ENCODE peak calls at places on chromosomes 1 and 21, in seven cellular contexts. D, T, E, N, S, C and F are unnamed samples.

GRCh38 chr1:54885863-54886723 is 902 bp downstream of the DHCR24 start:
- DNase-seq in D (no peak), T (no peak), E (peak; percentile 20), N (peak; percentile 76), S (no peak), C (no peak), F (peak; percentile 32)

GRCh38 chr21:33355996-33356395 is 31.2 kb downstream of the IFNAR1 start:
- DNase-seq in D (no peak), T (no peak), E (no peak), N (no peak), S (no peak), C (no peak), F (no peak)

GRCh38 chr1:62476525-62477219 is 39.8 kb downstream of the USP1 start:
- DNase-seq in D (no peak), T (no peak), E (no peak), N (no peak), S (no peak), C (no peak), F (no peak)

GRCh38 chr1:222754386-222755139 is 17.6 kb downstream of the FAM177B start:
- DNase-seq in D (peak; percentile 96), T (no peak), E (no peak), N (no peak), S (no peak), C (no peak), F (no peak)

GRCh38 chr1:7827134-7827955 is 25.5 kb downstream of the UTS2 start:
- DNase-seq in D (no peak), T (no peak), E (no peak), N (no peak), S (no peak), C (peak; percentile 21), F (peak; percentile 18)

GRCh38 chr1:26156285-26157038 is 2.4 kb upstream of the FAM110D start:
- DNase-seq in D (no peak), T (no peak), E (peak; percentile 40), N (no peak), S (no peak), C (no peak), F (peak; percentile 46)

GRCh38 chr1:24003331-24003972 is 23.3 kb upstream of the SRSF10 start:
- DNase-seq in D (peak; percentile 84), T (no peak), E (no peak), N (no peak), S (no peak), C (no peak), F (no peak)

GRCh38 chr1:241336335-241336734 is 20.7 kb downstream of the RGS7 start:
- DNase-seq in D (peak; percentile 35), T (no peak), E (no peak), N (no peak), S (no peak), C (no peak), F (no peak)

GRCh38 chr1:11851171-11851570 is 3.6 kb upstream of the NPPA start:
- DNase-seq in D (no peak), T (no peak), E (no peak), N (no peak), S (no peak), C (no peak), F (no peak)

GRCh38 chr1:3443759-3444697 is 10.4 kb upstream of the ARHGEF16 start:
- DNase-seq in D (peak; percentile 1), T (no peak), E (no peak), N (no peak), S (no peak), C (no peak), F (no peak)

GRCh38 chr1:25703671-25704637 is 87.4 kb downstream of the MAN1C1 start:
- DNase-seq in D (no peak), T (no peak), E (no peak), N (no peak), S (no peak), C (peak; percentile 10), F (no peak)

GRCh38 chr1:246602194-246602593 is 35.9 kb downstream of the CNST start:
- DNase-seq in D (peak; percentile 34), T (no peak), E (no peak), N (peak; percentile 89), S (no peak), C (no peak), F (no peak)

GRCh38 chr1:233638513-233638912 is 24.6 kb downstream of the KCNK1 start:
- DNase-seq in D (no peak), T (no peak), E (no peak), N (peak; percentile 97), S (no peak), C (no peak), F (no peak)

GRCh38 chr1:229133734-229134265 is 137.1 kb upstream of the RAB4A start:
- DNase-seq in D (no peak), T (no peak), E (no peak), N (no peak), S (no peak), C (no peak), F (no peak)

GRCh38 chr1:47557086-47557866 is 119.4 kb downstream of the FOXD2 start:
- DNase-seq in D (no peak), T (no peak), E (no peak), N (no peak), S (no peak), C (no peak), F (no peak)

GRCh38 chr1:5109652-5110051 is 455.2 kb downstream of the AJAP1 start:
- DNase-seq in D (no peak), T (no peak), E (no peak), N (no peak), S (no peak), C (no peak), F (no peak)

GRCh38 chr1:37480125-37480466 is 5.7 kb downstream of the ZC3H12A start:
- DNase-seq in D (no peak), T (no peak), E (no peak), N (no peak), S (no peak), C (no peak), F (no peak)

GRCh38 chr1:205014772-205015171 is 28.2 kb upstream of the CNTN2 start:
- DNase-seq in D (no peak), T (no peak), E (no peak), N (peak; percentile 62), S (no peak), C (no peak), F (no peak)